ENCODE peak calls at places on chromosomes 16 and 17, in ten cellular contexts. One of them, this sample, is unnamed.
A peak's percentile ranks its signal among the peaks of the same experiment; 100 is the strongest.

GRCh38 chr17:76252040-76252954 is 12.0 kb upstream of the RNF157 start:
- DNase-seq in RWPE1: peak; percentile 56
- DNase-seq in HS-5: peak; percentile 56
- DNase-seq in Calu3: peak; percentile 75
- DNase-seq in CD4-positive, alpha-beta T cell: no peak
- DNase-seq in T-helper 2 cell: peak; percentile 88
- DNase-seq in stimulated activated CD4-positive, alpha-beta T cell treated with anti-CD3 and anti-CD28 coated beads, Interleukin-15, amount 100 ng/mL, for 48 hours: no peak
- DNase-seq in small intestine: peak; percentile 60
- DNase-seq in HEK293T: no peak
- DNase-seq in lower lobe of right lung: peak; percentile 80
- DNase-seq in this sample: peak; percentile 52

GRCh38 chr17:35129973-35130351 is 8.5 kb downstream of the FNDC8 start:
- DNase-seq in RWPE1: no peak
- DNase-seq in HS-5: no peak
- DNase-seq in Calu3: no peak
- DNase-seq in CD4-positive, alpha-beta T cell: no peak
- DNase-seq in T-helper 2 cell: peak; percentile 22
- DNase-seq in stimulated activated CD4-positive, alpha-beta T cell treated with anti-CD3 and anti-CD28 coated beads, Interleukin-15, amount 100 ng/mL, for 48 hours: no peak
- DNase-seq in small intestine: no peak
- DNase-seq in HEK293T: no peak
- DNase-seq in lower lobe of right lung: no peak
- DNase-seq in this sample: no peak

GRCh38 chr17:73902416-73903181 is 258.4 kb upstream of the SDK2 start:
- DNase-seq in RWPE1: no peak
- DNase-seq in HS-5: no peak
- DNase-seq in Calu3: no peak
- DNase-seq in CD4-positive, alpha-beta T cell: no peak
- DNase-seq in T-helper 2 cell: no peak
- DNase-seq in stimulated activated CD4-positive, alpha-beta T cell treated with anti-CD3 and anti-CD28 coated beads, Interleukin-15, amount 100 ng/mL, for 48 hours: no peak
- DNase-seq in small intestine: no peak
- DNase-seq in HEK293T: no peak
- DNase-seq in lower lobe of right lung: no peak
- DNase-seq in this sample: no peak

GRCh38 chr17:77681820-77682219 is 276.7 kb upstream of the TNRC6C start:
- DNase-seq in RWPE1: no peak
- DNase-seq in HS-5: no peak
- DNase-seq in Calu3: no peak
- DNase-seq in CD4-positive, alpha-beta T cell: no peak
- DNase-seq in T-helper 2 cell: no peak
- DNase-seq in stimulated activated CD4-positive, alpha-beta T cell treated with anti-CD3 and anti-CD28 coated beads, Interleukin-15, amount 100 ng/mL, for 48 hours: no peak
- DNase-seq in small intestine: no peak
- DNase-seq in HEK293T: no peak
- DNase-seq in lower lobe of right lung: no peak
- DNase-seq in this sample: no peak

GRCh38 chr17:77146882-77147281 is 6.1 kb downstream of the SEC14L1 start:
- DNase-seq in RWPE1: no peak
- DNase-seq in HS-5: no peak
- DNase-seq in Calu3: no peak
- DNase-seq in CD4-positive, alpha-beta T cell: no peak
- DNase-seq in T-helper 2 cell: no peak
- DNase-seq in stimulated activated CD4-positive, alpha-beta T cell treated with anti-CD3 and anti-CD28 coated beads, Interleukin-15, amount 100 ng/mL, for 48 hours: no peak
- DNase-seq in small intestine: peak; percentile 53
- DNase-seq in HEK293T: no peak
- DNase-seq in lower lobe of right lung: peak; percentile 80
- DNase-seq in this sample: no peak

GRCh38 chr17:60661489-60661888 is 16.2 kb upstream of the BCAS3 start:
- DNase-seq in RWPE1: no peak
- DNase-seq in HS-5: no peak
- DNase-seq in Calu3: no peak
- DNase-seq in CD4-positive, alpha-beta T cell: no peak
- DNase-seq in T-helper 2 cell: no peak
- DNase-seq in stimulated activated CD4-positive, alpha-beta T cell treated with anti-CD3 and anti-CD28 coated beads, Interleukin-15, amount 100 ng/mL, for 48 hours: no peak
- DNase-seq in small intestine: no peak
- DNase-seq in HEK293T: no peak
- DNase-seq in lower lobe of right lung: no peak
- DNase-seq in this sample: no peak

GRCh38 chr17:72516772-72517399 is 396.1 kb downstream of the SOX9 start:
- DNase-seq in RWPE1: no peak
- DNase-seq in HS-5: no peak
- DNase-seq in Calu3: no peak
- DNase-seq in CD4-positive, alpha-beta T cell: no peak
- DNase-seq in T-helper 2 cell: no peak
- DNase-seq in stimulated activated CD4-positive, alpha-beta T cell treated with anti-CD3 and anti-CD28 coated beads, Interleukin-15, amount 100 ng/mL, for 48 hours: no peak
- DNase-seq in small intestine: no peak
- DNase-seq in HEK293T: no peak
- DNase-seq in lower lobe of right lung: no peak
- DNase-seq in this sample: peak; percentile 28

GRCh38 chr17:13046361-13046760 is 28.5 kb upstream of the ELAC2 start:
- DNase-seq in RWPE1: no peak
- DNase-seq in HS-5: no peak
- DNase-seq in Calu3: no peak
- DNase-seq in CD4-positive, alpha-beta T cell: no peak
- DNase-seq in T-helper 2 cell: no peak
- DNase-seq in stimulated activated CD4-positive, alpha-beta T cell treated with anti-CD3 and anti-CD28 coated beads, Interleukin-15, amount 100 ng/mL, for 48 hours: no peak
- DNase-seq in small intestine: no peak
- DNase-seq in HEK293T: no peak
- DNase-seq in lower lobe of right lung: no peak
- DNase-seq in this sample: no peak

GRCh38 chr17:40545660-40546059 is 19.6 kb downstream of the CCR7 start:
- DNase-seq in RWPE1: no peak
- DNase-seq in HS-5: no peak
- DNase-seq in Calu3: no peak
- DNase-seq in CD4-positive, alpha-beta T cell: no peak
- DNase-seq in T-helper 2 cell: no peak
- DNase-seq in stimulated activated CD4-positive, alpha-beta T cell treated with anti-CD3 and anti-CD28 coated beads, Interleukin-15, amount 100 ng/mL, for 48 hours: no peak
- DNase-seq in small intestine: no peak
- DNase-seq in HEK293T: no peak
- DNase-seq in lower lobe of right lung: no peak
- DNase-seq in this sample: no peak

GRCh38 chr17:6796887-6797490 is 21.0 kb downstream of the FBXO39 start:
- DNase-seq in RWPE1: peak; percentile 65
- DNase-seq in HS-5: peak; percentile 62
- DNase-seq in Calu3: no peak
- DNase-seq in CD4-positive, alpha-beta T cell: no peak
- DNase-seq in T-helper 2 cell: no peak
- DNase-seq in stimulated activated CD4-positive, alpha-beta T cell treated with anti-CD3 and anti-CD28 coated beads, Interleukin-15, amount 100 ng/mL, for 48 hours: no peak
- DNase-seq in small intestine: no peak
- DNase-seq in HEK293T: no peak
- DNase-seq in lower lobe of right lung: no peak
- DNase-seq in this sample: no peak

GRCh38 chr17:386145-386876 is 33.7 kb upstream of the RPH3AL start:
- DNase-seq in RWPE1: peak; percentile 78
- DNase-seq in HS-5: no peak
- DNase-seq in Calu3: peak; percentile 74
- DNase-seq in CD4-positive, alpha-beta T cell: peak; percentile 69
- DNase-seq in T-helper 2 cell: peak; percentile 49
- DNase-seq in stimulated activated CD4-positive, alpha-beta T cell treated with anti-CD3 and anti-CD28 coated beads, Interleukin-15, amount 100 ng/mL, for 48 hours: peak; percentile 62
- DNase-seq in small intestine: peak; percentile 71
- DNase-seq in HEK293T: peak; percentile 83
- DNase-seq in lower lobe of right lung: peak; percentile 87
- DNase-seq in this sample: peak; percentile 13

GRCh38 chr17:75822119-75822799 is 21.9 kb downstream of the UNC13D start:
- DNase-seq in RWPE1: no peak
- DNase-seq in HS-5: no peak
- DNase-seq in Calu3: peak; percentile 56
- DNase-seq in CD4-positive, alpha-beta T cell: peak; percentile 31
- DNase-seq in T-helper 2 cell: peak; percentile 44
- DNase-seq in stimulated activated CD4-positive, alpha-beta T cell treated with anti-CD3 and anti-CD28 coated beads, Interleukin-15, amount 100 ng/mL, for 48 hours: no peak
- DNase-seq in small intestine: peak; percentile 48
- DNase-seq in HEK293T: no peak
- DNase-seq in lower lobe of right lung: no peak
- DNase-seq in this sample: no peak

GRCh38 chr16:76232704-76233103 is 44.5 kb upstream of the CNTNAP4 start:
- DNase-seq in RWPE1: no peak
- DNase-seq in HS-5: no peak
- DNase-seq in Calu3: no peak
- DNase-seq in CD4-positive, alpha-beta T cell: no peak
- DNase-seq in T-helper 2 cell: no peak
- DNase-seq in stimulated activated CD4-positive, alpha-beta T cell treated with anti-CD3 and anti-CD28 coated beads, Interleukin-15, amount 100 ng/mL, for 48 hours: no peak
- DNase-seq in small intestine: no peak
- DNase-seq in HEK293T: no peak
- DNase-seq in lower lobe of right lung: no peak
- DNase-seq in this sample: no peak

GRCh38 chr17:63116967-63117366 is 150.9 kb downstream of the TANC2 start:
- DNase-seq in RWPE1: peak; percentile 15
- DNase-seq in HS-5: no peak
- DNase-seq in Calu3: peak; percentile 58
- DNase-seq in CD4-positive, alpha-beta T cell: no peak
- DNase-seq in T-helper 2 cell: no peak
- DNase-seq in stimulated activated CD4-positive, alpha-beta T cell treated with anti-CD3 and anti-CD28 coated beads, Interleukin-15, amount 100 ng/mL, for 48 hours: no peak
- DNase-seq in small intestine: no peak
- DNase-seq in HEK293T: no peak
- DNase-seq in lower lobe of right lung: no peak
- DNase-seq in this sample: peak; percentile 87

GRCh38 chr17:411416-412120 is 59.0 kb upstream of the RPH3AL start:
- DNase-seq in RWPE1: no peak
- DNase-seq in HS-5: no peak
- DNase-seq in Calu3: no peak
- DNase-seq in CD4-positive, alpha-beta T cell: no peak
- DNase-seq in T-helper 2 cell: no peak
- DNase-seq in stimulated activated CD4-positive, alpha-beta T cell treated with anti-CD3 and anti-CD28 coated beads, Interleukin-15, amount 100 ng/mL, for 48 hours: no peak
- DNase-seq in small intestine: no peak
- DNase-seq in HEK293T: no peak
- DNase-seq in lower lobe of right lung: no peak
- DNase-seq in this sample: no peak

GRCh38 chr16:54657058-54657708 is 273.5 kb upstream of the IRX5 start:
- DNase-seq in RWPE1: peak; percentile 71
- DNase-seq in HS-5: peak; percentile 51
- DNase-seq in Calu3: peak; percentile 59
- DNase-seq in CD4-positive, alpha-beta T cell: no peak
- DNase-seq in T-helper 2 cell: no peak
- DNase-seq in stimulated activated CD4-positive, alpha-beta T cell treated with anti-CD3 and anti-CD28 coated beads, Interleukin-15, amount 100 ng/mL, for 48 hours: no peak
- DNase-seq in small intestine: peak; percentile 35
- DNase-seq in HEK293T: no peak
- DNase-seq in lower lobe of right lung: no peak
- DNase-seq in this sample: peak; percentile 86

GRCh38 chr16:4743217-4743897 is 9.0 kb downstream of the DNAAF8 start:
- DNase-seq in RWPE1: no peak
- DNase-seq in HS-5: no peak
- DNase-seq in Calu3: no peak
- DNase-seq in CD4-positive, alpha-beta T cell: no peak
- DNase-seq in T-helper 2 cell: no peak
- DNase-seq in stimulated activated CD4-positive, alpha-beta T cell treated with anti-CD3 and anti-CD28 coated beads, Interleukin-15, amount 100 ng/mL, for 48 hours: no peak
- DNase-seq in small intestine: peak; percentile 37
- DNase-seq in HEK293T: no peak
- DNase-seq in lower lobe of right lung: no peak
- DNase-seq in this sample: no peak

GRCh38 chr16:50539053-50539615 is 9.1 kb upstream of the NKD1 start:
- DNase-seq in RWPE1: no peak
- DNase-seq in HS-5: no peak
- DNase-seq in Calu3: no peak
- DNase-seq in CD4-positive, alpha-beta T cell: no peak
- DNase-seq in T-helper 2 cell: no peak
- DNase-seq in stimulated activated CD4-positive, alpha-beta T cell treated with anti-CD3 and anti-CD28 coated beads, Interleukin-15, amount 100 ng/mL, for 48 hours: no peak
- DNase-seq in small intestine: no peak
- DNase-seq in HEK293T: no peak
- DNase-seq in lower lobe of right lung: no peak
- DNase-seq in this sample: no peak

GRCh38 chr16:85613609-85614337 is 651 bp downstream of the GSE1 start:
- DNase-seq in RWPE1: peak; percentile 33
- DNase-seq in HS-5: no peak
- DNase-seq in Calu3: peak; percentile 69
- DNase-seq in CD4-positive, alpha-beta T cell: no peak
- DNase-seq in T-helper 2 cell: no peak
- DNase-seq in stimulated activated CD4-positive, alpha-beta T cell treated with anti-CD3 and anti-CD28 coated beads, Interleukin-15, amount 100 ng/mL, for 48 hours: no peak
- DNase-seq in small intestine: no peak
- DNase-seq in HEK293T: peak; percentile 71
- DNase-seq in lower lobe of right lung: peak; percentile 78
- DNase-seq in this sample: no peak

GRCh38 chr17:21284319-21285163 is at the start of gene MAP2K3:
- DNase-seq in RWPE1: peak; percentile 98
- DNase-seq in HS-5: peak; percentile 91
- DNase-seq in Calu3: peak; percentile 96
- DNase-seq in CD4-positive, alpha-beta T cell: peak; percentile 91
- DNase-seq in T-helper 2 cell: peak; percentile 98
- DNase-seq in stimulated activated CD4-positive, alpha-beta T cell treated with anti-CD3 and anti-CD28 coated beads, Interleukin-15, amount 100 ng/mL, for 48 hours: peak; percentile 97
- DNase-seq in small intestine: peak; percentile 99
- DNase-seq in HEK293T: peak; percentile 98
- DNase-seq in lower lobe of right lung: peak; percentile 99
- DNase-seq in this sample: peak; percentile 99

GRCh38 chr17:9346296-9346926 is 229.2 kb downstream of the STX8 start:
- DNase-seq in RWPE1: no peak
- DNase-seq in HS-5: no peak
- DNase-seq in Calu3: no peak
- DNase-seq in CD4-positive, alpha-beta T cell: no peak
- DNase-seq in T-helper 2 cell: no peak
- DNase-seq in stimulated activated CD4-positive, alpha-beta T cell treated with anti-CD3 and anti-CD28 coated beads, Interleukin-15, amount 100 ng/mL, for 48 hours: no peak
- DNase-seq in small intestine: no peak
- DNase-seq in HEK293T: no peak
- DNase-seq in lower lobe of right lung: no peak
- DNase-seq in this sample: peak; percentile 92

GRCh38 chr17:80722656-80723055 is 178.0 kb downstream of the RPTOR start:
- DNase-seq in RWPE1: no peak
- DNase-seq in HS-5: no peak
- DNase-seq in Calu3: no peak
- DNase-seq in CD4-positive, alpha-beta T cell: no peak
- DNase-seq in T-helper 2 cell: no peak
- DNase-seq in stimulated activated CD4-positive, alpha-beta T cell treated with anti-CD3 and anti-CD28 coated beads, Interleukin-15, amount 100 ng/mL, for 48 hours: no peak
- DNase-seq in small intestine: no peak
- DNase-seq in HEK293T: no peak
- DNase-seq in lower lobe of right lung: no peak
- DNase-seq in this sample: no peak

GRCh38 chr16:82082543-82083244 is 47.6 kb downstream of the HSD17B2 start:
- DNase-seq in RWPE1: peak; percentile 59
- DNase-seq in HS-5: no peak
- DNase-seq in Calu3: peak; percentile 37
- DNase-seq in CD4-positive, alpha-beta T cell: no peak
- DNase-seq in T-helper 2 cell: peak; percentile 57
- DNase-seq in stimulated activated CD4-positive, alpha-beta T cell treated with anti-CD3 and anti-CD28 coated beads, Interleukin-15, amount 100 ng/mL, for 48 hours: no peak
- DNase-seq in small intestine: peak; percentile 75
- DNase-seq in HEK293T: no peak
- DNase-seq in lower lobe of right lung: no peak
- DNase-seq in this sample: peak; percentile 65

GRCh38 chr16:49875812-49876715 is 20.2 kb upstream of the ZNF423 start:
- DNase-seq in RWPE1: no peak
- DNase-seq in HS-5: no peak
- DNase-seq in Calu3: no peak
- DNase-seq in CD4-positive, alpha-beta T cell: no peak
- DNase-seq in T-helper 2 cell: no peak
- DNase-seq in stimulated activated CD4-positive, alpha-beta T cell treated with anti-CD3 and anti-CD28 coated beads, Interleukin-15, amount 100 ng/mL, for 48 hours: no peak
- DNase-seq in small intestine: no peak
- DNase-seq in HEK293T: no peak
- DNase-seq in lower lobe of right lung: no peak
- DNase-seq in this sample: no peak

GRCh38 chr17:74373838-74374606 is 6.7 kb downstream of the GPR142 start:
- DNase-seq in RWPE1: no peak
- DNase-seq in HS-5: no peak
- DNase-seq in Calu3: peak; percentile 18
- DNase-seq in CD4-positive, alpha-beta T cell: no peak
- DNase-seq in T-helper 2 cell: no peak
- DNase-seq in stimulated activated CD4-positive, alpha-beta T cell treated with anti-CD3 and anti-CD28 coated beads, Interleukin-15, amount 100 ng/mL, for 48 hours: no peak
- DNase-seq in small intestine: peak; percentile 92
- DNase-seq in HEK293T: no peak
- DNase-seq in lower lobe of right lung: no peak
- DNase-seq in this sample: no peak

GRCh38 chr17:27944546-27945332 is 51.6 kb upstream of the LYRM9 start:
- DNase-seq in RWPE1: no peak
- DNase-seq in HS-5: no peak
- DNase-seq in Calu3: no peak
- DNase-seq in CD4-positive, alpha-beta T cell: no peak
- DNase-seq in T-helper 2 cell: no peak
- DNase-seq in stimulated activated CD4-positive, alpha-beta T cell treated with anti-CD3 and anti-CD28 coated beads, Interleukin-15, amount 100 ng/mL, for 48 hours: no peak
- DNase-seq in small intestine: no peak
- DNase-seq in HEK293T: no peak
- DNase-seq in lower lobe of right lung: no peak
- DNase-seq in this sample: no peak

GRCh38 chr16:5925850-5926249 is 828.3 kb upstream of the EEF2KMT start:
- DNase-seq in RWPE1: no peak
- DNase-seq in HS-5: no peak
- DNase-seq in Calu3: no peak
- DNase-seq in CD4-positive, alpha-beta T cell: no peak
- DNase-seq in T-helper 2 cell: no peak
- DNase-seq in stimulated activated CD4-positive, alpha-beta T cell treated with anti-CD3 and anti-CD28 coated beads, Interleukin-15, amount 100 ng/mL, for 48 hours: no peak
- DNase-seq in small intestine: no peak
- DNase-seq in HEK293T: no peak
- DNase-seq in lower lobe of right lung: no peak
- DNase-seq in this sample: no peak

GRCh38 chr17:29197516-29198272 is 17.5 kb upstream of the MYO18A start:
- DNase-seq in RWPE1: no peak
- DNase-seq in HS-5: no peak
- DNase-seq in Calu3: no peak
- DNase-seq in CD4-positive, alpha-beta T cell: no peak
- DNase-seq in T-helper 2 cell: no peak
- DNase-seq in stimulated activated CD4-positive, alpha-beta T cell treated with anti-CD3 and anti-CD28 coated beads, Interleukin-15, amount 100 ng/mL, for 48 hours: no peak
- DNase-seq in small intestine: no peak
- DNase-seq in HEK293T: no peak
- DNase-seq in lower lobe of right lung: no peak
- DNase-seq in this sample: no peak

This sample was measured in astrocyte of the spinal cord.